ENCODE peak calls at places on chromosomes 12 and 14, in five cellular contexts. A is GM23248, M is NCI-H1048, H is globus pallidus, I is pulmonary artery endothelial cell. L is an unnamed sample.

GRCh38 chr12:65860584-65860983 is 36.3 kb downstream of the HMGA2 start:
- DNase-seq in A (no peak), H (no peak), M (no peak), I (no peak), L (no peak)

GRCh38 chr14:74545386-74545785 is 51.8 kb downstream of the ISCA2 start:
- DNase-seq in M (no peak), H (no peak), A (no peak), I (no peak), L (no peak)

GRCh38 chr14:103393687-103394626 is 8.7 kb downstream of the MARK3 start:
- DNase-seq in A (peak; percentile 71), I (no peak), M (no peak), H (peak; percentile 33), L (no peak)

GRCh38 chr14:104681689-104682074 is 7.7 kb upstream of the INF2 start:
- DNase-seq in I (peak; percentile 78), H (peak; percentile 88), A (peak; percentile 82), M (no peak), L (peak; percentile 96)

GRCh38 chr12:75917083-75917482 is 114.5 kb downstream of the PHLDA1 start:
- DNase-seq in H (no peak), I (no peak), M (no peak), A (no peak), L (no peak)

GRCh38 chr14:22685467-22685866 is 41.3 kb upstream of the OR6J1 start:
- DNase-seq in A (no peak), I (no peak), H (no peak), M (no peak), L (no peak)

GRCh38 chr12:94263011-94263786 is 114.8 kb downstream of the PLXNC1 start:
- DNase-seq in H (no peak), M (no peak), I (no peak), A (peak; percentile 6), L (no peak)

GRCh38 chr14:93977790-93978581 is 1.6 kb upstream of the ASB2 start:
- DNase-seq in A (no peak), H (no peak), M (no peak), I (no peak), L (no peak)

GRCh38 chr14:64324461-64325255 is 30.5 kb upstream of the ESR2 start:
- DNase-seq in H (no peak), I (no peak), M (no peak), A (peak; percentile 43), L (no peak)

GRCh38 chr12:121812320-121812871 is 8.6 kb downstream of the SETD1B start:
- DNase-seq in H (no peak), M (no peak), A (peak; percentile 87), I (no peak), L (peak; percentile 89)

GRCh38 chr12:41287500-41287899 is 99.4 kb downstream of the PDZRN4 start:
- DNase-seq in A (no peak), M (no peak), I (no peak), H (no peak), L (no peak)

GRCh38 chr12:99505805-99506204 is 141.7 kb upstream of the GARIN6 start:
- DNase-seq in M (no peak), I (no peak), A (no peak), H (no peak), L (no peak)

GRCh38 chr14:96100171-96101064 is 61.3 kb downstream of the C14orf132 start:
- DNase-seq in I (no peak), M (peak; percentile 51), H (peak; percentile 89), A (peak; percentile 86), L (peak; percentile 87)

GRCh38 chr12:122862872-122863701 is 27.8 kb downstream of the HIP1R start:
- DNase-seq in A (no peak), M (no peak), I (no peak), H (no peak), L (peak; percentile 57)